ENCODE peak calls at places on chromosome 15, in eight cellular contexts. One of them, this sample, is unnamed.

GRCh38 chr15:89090791-89091666 is 2.8 kb downstream of the ABHD2 start:
- DNase-seq in stimulated activated CD4-positive, alpha-beta T cell treated with anti-CD3 and anti-CD28 coated beads, TNF-alpha, amount 100 ng/mL, for 24 hours: peak
- DNase-seq in SK-N-DZ: no peak
- DNase-seq in astrocyte of the cerebellum: no peak
- DNase-seq in left colon: peak
- DNase-seq in activated T-helper 1 cell treated with Interleukin-2 at 50 U/mL for 16 hours: peak
- DNase-seq in fibroblast of lung: peak
- DNase-seq in SW480: peak
- DNase-seq in this sample: no peak

GRCh38 chr15:70604671-70605070 is 158.7 kb downstream of the UACA start:
- DNase-seq in stimulated activated CD4-positive, alpha-beta T cell treated with anti-CD3 and anti-CD28 coated beads, TNF-alpha, amount 100 ng/mL, for 24 hours: no peak
- DNase-seq in SK-N-DZ: no peak
- DNase-seq in astrocyte of the cerebellum: no peak
- DNase-seq in left colon: no peak
- DNase-seq in activated T-helper 1 cell treated with Interleukin-2 at 50 U/mL for 16 hours: no peak
- DNase-seq in fibroblast of lung: peak
- DNase-seq in SW480: no peak
- DNase-seq in this sample: no peak

GRCh38 chr15:35736150-35736549 is 190.2 kb upstream of the DPH6 start:
- DNase-seq in stimulated activated CD4-positive, alpha-beta T cell treated with anti-CD3 and anti-CD28 coated beads, TNF-alpha, amount 100 ng/mL, for 24 hours: no peak
- DNase-seq in SK-N-DZ: no peak
- DNase-seq in astrocyte of the cerebellum: no peak
- DNase-seq in left colon: no peak
- DNase-seq in activated T-helper 1 cell treated with Interleukin-2 at 50 U/mL for 16 hours: no peak
- DNase-seq in fibroblast of lung: peak
- DNase-seq in SW480: no peak
- DNase-seq in this sample: no peak

GRCh38 chr15:50880651-50881114 is 27.8 kb upstream of the AP4E1 start:
- DNase-seq in stimulated activated CD4-positive, alpha-beta T cell treated with anti-CD3 and anti-CD28 coated beads, TNF-alpha, amount 100 ng/mL, for 24 hours: no peak
- DNase-seq in SK-N-DZ: no peak
- DNase-seq in astrocyte of the cerebellum: no peak
- DNase-seq in left colon: no peak
- DNase-seq in activated T-helper 1 cell treated with Interleukin-2 at 50 U/mL for 16 hours: no peak
- DNase-seq in fibroblast of lung: peak
- DNase-seq in SW480: peak
- DNase-seq in this sample: no peak

GRCh38 chr15:74657846-74658245 is 38.0 kb downstream of the EDC3 start:
- DNase-seq in stimulated activated CD4-positive, alpha-beta T cell treated with anti-CD3 and anti-CD28 coated beads, TNF-alpha, amount 100 ng/mL, for 24 hours: no peak
- DNase-seq in SK-N-DZ: no peak
- DNase-seq in astrocyte of the cerebellum: no peak
- DNase-seq in left colon: no peak
- DNase-seq in activated T-helper 1 cell treated with Interleukin-2 at 50 U/mL for 16 hours: no peak
- DNase-seq in fibroblast of lung: peak
- DNase-seq in SW480: no peak
- DNase-seq in this sample: no peak

GRCh38 chr15:23866832-23867231 is 179.7 kb upstream of the NDN start:
- DNase-seq in stimulated activated CD4-positive, alpha-beta T cell treated with anti-CD3 and anti-CD28 coated beads, TNF-alpha, amount 100 ng/mL, for 24 hours: no peak
- DNase-seq in SK-N-DZ: no peak
- DNase-seq in astrocyte of the cerebellum: no peak
- DNase-seq in left colon: no peak
- DNase-seq in activated T-helper 1 cell treated with Interleukin-2 at 50 U/mL for 16 hours: no peak
- DNase-seq in fibroblast of lung: no peak
- DNase-seq in SW480: no peak
- DNase-seq in this sample: peak

GRCh38 chr15:48413304-48413703 is 82.1 kb downstream of the DUT start:
- DNase-seq in stimulated activated CD4-positive, alpha-beta T cell treated with anti-CD3 and anti-CD28 coated beads, TNF-alpha, amount 100 ng/mL, for 24 hours: no peak
- DNase-seq in SK-N-DZ: no peak
- DNase-seq in astrocyte of the cerebellum: no peak
- DNase-seq in left colon: no peak
- DNase-seq in activated T-helper 1 cell treated with Interleukin-2 at 50 U/mL for 16 hours: no peak
- DNase-seq in fibroblast of lung: peak
- DNase-seq in SW480: no peak
- DNase-seq in this sample: no peak

GRCh38 chr15:63708141-63708772 is 111.1 kb downstream of the FBXL22 start:
- DNase-seq in stimulated activated CD4-positive, alpha-beta T cell treated with anti-CD3 and anti-CD28 coated beads, TNF-alpha, amount 100 ng/mL, for 24 hours: no peak
- DNase-seq in SK-N-DZ: no peak
- DNase-seq in astrocyte of the cerebellum: no peak
- DNase-seq in left colon: no peak
- DNase-seq in activated T-helper 1 cell treated with Interleukin-2 at 50 U/mL for 16 hours: no peak
- DNase-seq in fibroblast of lung: peak
- DNase-seq in SW480: no peak
- DNase-seq in this sample: no peak

GRCh38 chr15:87672309-87672897 is 584.1 kb downstream of the NTRK3 start:
- DNase-seq in stimulated activated CD4-positive, alpha-beta T cell treated with anti-CD3 and anti-CD28 coated beads, TNF-alpha, amount 100 ng/mL, for 24 hours: no peak
- DNase-seq in SK-N-DZ: peak
- DNase-seq in astrocyte of the cerebellum: peak
- DNase-seq in left colon: no peak
- DNase-seq in activated T-helper 1 cell treated with Interleukin-2 at 50 U/mL for 16 hours: no peak
- DNase-seq in fibroblast of lung: peak
- DNase-seq in SW480: no peak
- DNase-seq in this sample: peak

GRCh38 chr15:72117448-72117697 is 577 bp downstream of the MYO9A start:
- DNase-seq in stimulated activated CD4-positive, alpha-beta T cell treated with anti-CD3 and anti-CD28 coated beads, TNF-alpha, amount 100 ng/mL, for 24 hours: peak
- DNase-seq in SK-N-DZ: no peak
- DNase-seq in astrocyte of the cerebellum: peak
- DNase-seq in left colon: peak
- DNase-seq in activated T-helper 1 cell treated with Interleukin-2 at 50 U/mL for 16 hours: peak
- DNase-seq in fibroblast of lung: peak
- DNase-seq in SW480: peak
- DNase-seq in this sample: peak

GRCh38 chr15:31010036-31010435 is 18.6 kb upstream of the MTMR10 start:
- DNase-seq in stimulated activated CD4-positive, alpha-beta T cell treated with anti-CD3 and anti-CD28 coated beads, TNF-alpha, amount 100 ng/mL, for 24 hours: no peak
- DNase-seq in SK-N-DZ: no peak
- DNase-seq in astrocyte of the cerebellum: no peak
- DNase-seq in left colon: no peak
- DNase-seq in activated T-helper 1 cell treated with Interleukin-2 at 50 U/mL for 16 hours: no peak
- DNase-seq in fibroblast of lung: no peak
- DNase-seq in SW480: no peak
- DNase-seq in this sample: no peak

GRCh38 chr15:84654689-84655453 is 788 bp upstream of the WDR73 start:
- DNase-seq in stimulated activated CD4-positive, alpha-beta T cell treated with anti-CD3 and anti-CD28 coated beads, TNF-alpha, amount 100 ng/mL, for 24 hours: peak
- DNase-seq in SK-N-DZ: peak
- DNase-seq in astrocyte of the cerebellum: peak
- DNase-seq in left colon: peak
- DNase-seq in activated T-helper 1 cell treated with Interleukin-2 at 50 U/mL for 16 hours: peak
- DNase-seq in fibroblast of lung: peak
- DNase-seq in SW480: peak
- DNase-seq in this sample: peak

GRCh38 chr15:38076806-38077205 is 142.4 kb downstream of the TMCO5A start:
- DNase-seq in stimulated activated CD4-positive, alpha-beta T cell treated with anti-CD3 and anti-CD28 coated beads, TNF-alpha, amount 100 ng/mL, for 24 hours: no peak
- DNase-seq in SK-N-DZ: no peak
- DNase-seq in astrocyte of the cerebellum: no peak
- DNase-seq in left colon: no peak
- DNase-seq in activated T-helper 1 cell treated with Interleukin-2 at 50 U/mL for 16 hours: no peak
- DNase-seq in fibroblast of lung: no peak
- DNase-seq in SW480: no peak
- DNase-seq in this sample: no peak

GRCh38 chr15:47331796-47332480 is 385.4 kb upstream of the SEMA6D start:
- DNase-seq in stimulated activated CD4-positive, alpha-beta T cell treated with anti-CD3 and anti-CD28 coated beads, TNF-alpha, amount 100 ng/mL, for 24 hours: no peak
- DNase-seq in SK-N-DZ: peak
- DNase-seq in astrocyte of the cerebellum: peak
- DNase-seq in left colon: no peak
- DNase-seq in activated T-helper 1 cell treated with Interleukin-2 at 50 U/mL for 16 hours: no peak
- DNase-seq in fibroblast of lung: peak
- DNase-seq in SW480: no peak
- DNase-seq in this sample: peak

GRCh38 chr15:37877851-37878577 is 56.4 kb upstream of the TMCO5A start:
- DNase-seq in stimulated activated CD4-positive, alpha-beta T cell treated with anti-CD3 and anti-CD28 coated beads, TNF-alpha, amount 100 ng/mL, for 24 hours: no peak
- DNase-seq in SK-N-DZ: no peak
- DNase-seq in astrocyte of the cerebellum: peak
- DNase-seq in left colon: no peak
- DNase-seq in activated T-helper 1 cell treated with Interleukin-2 at 50 U/mL for 16 hours: no peak
- DNase-seq in fibroblast of lung: peak
- DNase-seq in SW480: no peak
- DNase-seq in this sample: no peak

GRCh38 chr15:40010681-40011080 is 28.3 kb downstream of the SRP14 start:
- DNase-seq in stimulated activated CD4-positive, alpha-beta T cell treated with anti-CD3 and anti-CD28 coated beads, TNF-alpha, amount 100 ng/mL, for 24 hours: no peak
- DNase-seq in SK-N-DZ: no peak
- DNase-seq in astrocyte of the cerebellum: peak
- DNase-seq in left colon: no peak
- DNase-seq in activated T-helper 1 cell treated with Interleukin-2 at 50 U/mL for 16 hours: no peak
- DNase-seq in fibroblast of lung: peak
- DNase-seq in SW480: no peak
- DNase-seq in this sample: no peak

GRCh38 chr15:64443747-64444621 is 16.4 kb upstream of the ZNF609 start:
- DNase-seq in stimulated activated CD4-positive, alpha-beta T cell treated with anti-CD3 and anti-CD28 coated beads, TNF-alpha, amount 100 ng/mL, for 24 hours: no peak
- DNase-seq in SK-N-DZ: no peak
- DNase-seq in astrocyte of the cerebellum: peak
- DNase-seq in left colon: no peak
- DNase-seq in activated T-helper 1 cell treated with Interleukin-2 at 50 U/mL for 16 hours: no peak
- DNase-seq in fibroblast of lung: peak
- DNase-seq in SW480: peak
- DNase-seq in this sample: peak

GRCh38 chr15:68082735-68083134 is 28.6 kb downstream of the PIAS1 start:
- DNase-seq in stimulated activated CD4-positive, alpha-beta T cell treated with anti-CD3 and anti-CD28 coated beads, TNF-alpha, amount 100 ng/mL, for 24 hours: no peak
- DNase-seq in SK-N-DZ: no peak
- DNase-seq in astrocyte of the cerebellum: no peak
- DNase-seq in left colon: no peak
- DNase-seq in activated T-helper 1 cell treated with Interleukin-2 at 50 U/mL for 16 hours: no peak
- DNase-seq in fibroblast of lung: no peak
- DNase-seq in SW480: no peak
- DNase-seq in this sample: no peak

GRCh38 chr15:68399096-68400065 is 32.6 kb downstream of the ITGA11 start:
- DNase-seq in stimulated activated CD4-positive, alpha-beta T cell treated with anti-CD3 and anti-CD28 coated beads, TNF-alpha, amount 100 ng/mL, for 24 hours: no peak
- DNase-seq in SK-N-DZ: no peak
- DNase-seq in astrocyte of the cerebellum: no peak
- DNase-seq in left colon: no peak
- DNase-seq in activated T-helper 1 cell treated with Interleukin-2 at 50 U/mL for 16 hours: no peak
- DNase-seq in fibroblast of lung: peak
- DNase-seq in SW480: no peak
- DNase-seq in this sample: no peak